ENCODE peak calls at places on chromosomes 11 and 22, in five cellular contexts. F is aorta, B is fibroblast of lung, R is A549, E is Panc1. I is an unnamed sample.

GRCh38 chr11:113377606-113378005 is 10.0 kb upstream of the ANKK1 start:
- DNase-seq in B (no peak), E (no peak), F (no peak), R (no peak), I (no peak)

GRCh38 chr11:28529540-28530410 is 421.6 kb downstream of the METTL15 start:
- DNase-seq in R (no peak), B (peak; percentile 82), E (no peak), F (no peak), I (peak; percentile 45)

GRCh38 chr11:110776091-110776490 is 63.9 kb upstream of the ARHGAP20 start:
- DNase-seq in B (no peak), E (no peak), F (no peak), R (no peak), I (no peak)

GRCh38 chr11:22460181-22460580 is 122.0 kb downstream of the SLC17A6 start:
- DNase-seq in F (no peak), R (no peak), E (no peak), B (no peak), I (no peak)

GRCh38 chr11:67584205-67584880 is 731 bp downstream of the GSTP1 start:
- DNase-seq in B (peak; percentile 67), F (peak; percentile 90), E (no peak), R (no peak), I (peak; percentile 85)

GRCh38 chr22:16989915-16990314 is 18.1 kb downstream of the GAB4 start:
- DNase-seq in E (no peak), R (no peak), F (no peak), B (no peak), I (no peak)

GRCh38 chr11:46239801-46240061 is 37.7 kb upstream of the CREB3L1 start:
- DNase-seq in E (no peak), B (no peak), R (no peak), F (no peak), I (no peak)

GRCh38 chr11:1864831-1865665 is 12.2 kb downstream of the LSP1 start:
- DNase-seq in B (no peak), F (no peak), R (no peak), E (no peak), I (no peak)

GRCh38 chr22:17501679-17502285 is 61.5 kb upstream of the SLC25A18 start:
- DNase-seq in F (no peak), B (peak; percentile 86), R (peak; percentile 33), E (peak; percentile 53), I (peak; percentile 64)

GRCh38 chr22:36311386-36312085 is 58.6 kb downstream of the APOL1 start:
- DNase-seq in F (no peak), R (no peak), E (no peak), B (no peak), I (no peak)

GRCh38 chr22:43891360-43892182 is at the start of gene PNPLA5:
- DNase-seq in E (no peak), B (no peak), F (peak; percentile 28), R (no peak), I (peak; percentile 10)

GRCh38 chr11:108873305-108873704 is 208.4 kb downstream of the DDX10 start:
- DNase-seq in R (no peak), B (no peak), E (no peak), F (no peak), I (no peak)

GRCh38 chr22:45310331-45311032 is 748 bp downstream of the FAM118A start:
- DNase-seq in E (no peak), B (no peak), R (no peak), F (no peak), I (no peak)

GRCh38 chr11:7630002-7630401 is 43.3 kb downstream of the CYB5R2 start:
- DNase-seq in F (peak; percentile 57), R (no peak), B (no peak), E (no peak), I (no peak)

GRCh38 chr11:104883342-104883741 is 14.9 kb downstream of the CASP12 start:
- DNase-seq in R (no peak), E (no peak), F (no peak), B (no peak), I (no peak)

GRCh38 chr11:102186836-102187235 is 76.6 kb downstream of the YAP1 start:
- DNase-seq in R (no peak), E (no peak), B (no peak), F (no peak), I (peak; percentile 71)

GRCh38 chr11:76291576-76292526 is 85.5 kb upstream of the WNT11 start:
- DNase-seq in R (no peak), E (no peak), F (no peak), B (no peak), I (no peak)

GRCh38 chr11:7592706-7593105 is 78.9 kb downstream of the PPFIBP2 start:
- DNase-seq in F (peak; percentile 60), R (no peak), E (no peak), B (peak; percentile 59), I (no peak)

GRCh38 chr11:75768909-75769771 is 562 bp downstream of the DGAT2 start:
- DNase-seq in E (no peak), F (no peak), B (no peak), R (peak; percentile 19), I (peak; percentile 36)

GRCh38 chr11:68724293-68724692 is 27.0 kb downstream of the TESMIN start:
- DNase-seq in F (no peak), B (no peak), E (no peak), R (no peak), I (no peak)

GRCh38 chr11:67644042-67644441 is 4.5 kb upstream of the TBX10 start:
- DNase-seq in B (no peak), E (no peak), R (peak; percentile 48), F (no peak), I (peak; percentile 70)

GRCh38 chr11:126630488-126630887 is 275.0 kb downstream of the ST3GAL4 start:
- DNase-seq in E (no peak), F (no peak), R (no peak), B (no peak), I (no peak)

GRCh38 chr22:49623176-49623575 is 204.5 kb downstream of the BRD1 start:
- DNase-seq in E (no peak), F (peak; percentile 35), R (no peak), B (no peak), I (no peak)

GRCh38 chr22:36253523-36254490 is 874 bp downstream of the APOL1 start:
- DNase-seq in R (no peak), B (peak; percentile 47), E (no peak), F (no peak), I (no peak)

GRCh38 chr11:75365711-75366181 is 14.3 kb upstream of the ARRB1 start:
- DNase-seq in R (no peak), F (peak; percentile 12), E (no peak), B (peak; percentile 86), I (no peak)

GRCh38 chr11:76245720-76246119 is 39.4 kb upstream of the WNT11 start:
- DNase-seq in B (no peak), E (no peak), R (no peak), F (peak; percentile 21), I (no peak)

GRCh38 chr11:35814026-35814425 is 129.8 kb upstream of the LDLRAD3 start:
- DNase-seq in B (no peak), E (no peak), R (no peak), F (no peak), I (no peak)

DNA sequence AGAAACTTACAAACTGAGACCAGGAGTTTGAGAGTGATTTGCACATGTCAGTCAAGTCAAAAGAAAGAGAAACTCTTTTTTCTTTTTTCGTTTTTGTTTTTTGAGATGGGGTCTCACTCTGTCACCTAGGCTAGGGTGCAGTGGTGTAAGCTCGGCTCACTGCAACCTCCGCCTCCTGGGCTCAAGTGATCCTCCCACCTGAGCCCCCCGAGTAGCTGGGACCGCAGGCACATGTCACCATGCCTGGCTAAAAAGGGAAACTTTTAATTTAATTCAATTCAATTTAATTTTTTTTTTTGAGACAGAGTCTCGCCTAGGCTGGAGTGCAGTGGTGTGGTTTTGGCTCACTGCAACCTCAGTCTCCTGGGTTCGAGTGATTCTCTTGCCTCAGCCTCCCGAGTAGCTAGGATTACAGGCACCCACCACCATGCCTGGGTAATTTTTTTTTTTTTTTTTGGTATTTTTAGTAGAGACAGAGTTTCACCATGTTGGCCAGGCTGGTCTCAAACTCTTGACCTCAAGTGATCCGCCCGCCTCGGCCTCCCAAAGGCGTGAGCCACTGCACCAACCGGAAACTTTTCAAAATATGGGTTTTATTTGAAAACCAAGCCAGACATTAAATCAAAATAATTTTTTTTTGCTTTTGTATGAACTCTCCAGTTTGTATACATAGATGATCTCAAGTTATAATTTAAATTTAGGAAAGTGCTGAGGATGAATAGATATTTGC is 9.9 kb downstream of the UCP3 start:
- DNase-seq in E (no peak), R (no peak), B (no peak), F (no peak), I (no peak)
- H3K4me3 ChIP-seq in E (no peak overlapping the region), R (no peak overlapping the region), B (no peak overlapping the region), F (no peak overlapping the region), I (no peak overlapping the region)

GRCh38 chr22:42281706-42282251 is 11.3 kb upstream of the TCF20 start:
- DNase-seq in B (no peak), E (no peak), F (peak; percentile 26), R (no peak), I (no peak)
- H3K4me1 ChIP-seq in B (no peaks in the 10 kb centered on the region), E (no peaks in the 10 kb centered on the region), F (no peaks in the 10 kb centered on the region), R (no peaks in the 10 kb centered on the region), I (peaks cover 78% of the 10 kb centered on the region)

DNA sequence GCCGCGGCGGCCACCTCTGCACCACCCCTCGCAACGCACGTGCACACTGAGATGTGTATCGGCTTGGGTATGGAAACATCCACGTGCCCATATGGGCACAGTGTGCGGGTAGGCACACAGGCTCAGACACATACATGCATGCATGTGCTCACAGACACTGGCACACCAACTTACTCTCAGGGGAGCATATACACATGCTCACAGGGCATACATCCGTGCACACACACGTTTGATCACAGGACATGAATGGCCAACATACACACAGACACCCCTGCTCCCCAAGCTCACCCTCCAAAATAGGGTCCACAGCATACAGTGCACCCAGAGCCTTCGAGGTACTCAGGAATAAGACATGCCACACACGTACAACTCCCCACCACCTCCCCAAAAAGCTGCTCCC is 52.9 kb downstream of the SLC22A12 start:
- DNase-seq in E (no peak), B (no peak), F (no peak), R (no peak), I (no peak)
- H3K4me3 ChIP-seq in E (no peak overlapping the region), B (no peak overlapping the region), F (peak overlapping the region; percentile 10), R (peak overlapping the region; percentile 38), I (peak overlapping the region; percentile 33)

GRCh38 chr22:22830957-22831688 is 56.5 kb upstream of the IGLL5 start:
- DNase-seq in F (no peak), B (no peak), E (no peak), R (no peak), I (no peak)
- H3K4me1 ChIP-seq in F (no peaks in the 10 kb centered on the region), B (no peaks in the 10 kb centered on the region), E (no peaks in the 10 kb centered on the region), R (no peaks in the 10 kb centered on the region), I (peaks cover 7% of the 10 kb centered on the region)

I was measured in Caco-2.